ENCODE peak calls at places on chromosomes 1 and 21, in seven cellular contexts. A is T-cell; H is activated CD4-positive, alpha-beta T cell treated with anti-CD3 and anti-CD28 coated beads, Interleukin-2, amount 10 ng/mL, durations not matched to agents 7 days and 5 days; Z is left cardiac atrium; I is left ventricle myocardium inferior; F is tibial artery; G is KBM-7. N is an unnamed sample.

GRCh38 chr1:11600901-11601300 is 53.3 kb downstream of the FBXO2 start:
- DNase-seq in A (no peak), H (no peak), Z (no peak), I (no peak), F (no peak), G (no peak), N (no peak)

GRCh38 chr1:110235181-110235838 is 25.2 kb downstream of the KCNC4 start:
- DNase-seq in A (no peak), H (no peak), Z (peak), I (no peak), F (no peak), G (no peak), N (no peak)

GRCh38 chr1:246583448-246584185 is 17.4 kb downstream of the CNST start:
- DNase-seq in A (no peak), H (no peak), Z (no peak), I (no peak), F (no peak), G (no peak), N (no peak)

GRCh38 chr1:218850367-218850766 is 323.3 kb upstream of the LYPLAL1 start:
- DNase-seq in A (no peak), H (no peak), Z (no peak), I (no peak), F (no peak), G (no peak), N (no peak)

GRCh38 chr1:230861970-230862595 is 6.2 kb downstream of the C1orf198 start:
- DNase-seq in A (no peak), H (no peak), Z (peak), I (peak), F (no peak), G (no peak), N (no peak)

GRCh38 chr1:178137238-178137637 is 43.3 kb downstream of the RASAL2 start:
- DNase-seq in A (no peak), H (no peak), Z (no peak), I (no peak), F (no peak), G (peak), N (no peak)

GRCh38 chr1:55215194-55216021 is at the start of gene USP24:
- DNase-seq in A (peak), H (peak), Z (peak), I (peak), F (peak), G (peak), N (peak)

GRCh38 chr1:173205146-173206051 is 1.7 kb downstream of the TNFSF4 start:
- DNase-seq in A (peak), H (peak), Z (no peak), I (no peak), F (no peak), G (peak), N (no peak)

GRCh38 chr1:40592107-40592773 is 60.8 kb downstream of the ZNF684 start:
- DNase-seq in A (no peak), H (peak), Z (no peak), I (no peak), F (no peak), G (peak), N (peak)

GRCh38 chr1:216688127-216688657 is 35.0 kb downstream of the ESRRG start:
- DNase-seq in A (no peak), H (no peak), Z (no peak), I (no peak), F (no peak), G (no peak), N (no peak)

GRCh38 chr1:39230261-39231190 is 26.0 kb downstream of the MACF1 start:
- DNase-seq in A (peak), H (peak), Z (no peak), I (no peak), F (no peak), G (peak), N (no peak)

GRCh38 chr1:159012495-159012894 is 2.8 kb downstream of the IFI16 start:
- DNase-seq in A (peak), H (peak), Z (no peak), I (no peak), F (no peak), G (peak), N (peak)

GRCh38 chr1:21909286-21909759 is 27.8 kb downstream of the HSPG2 start:
- DNase-seq in A (no peak), H (no peak), Z (no peak), I (no peak), F (no peak), G (no peak), N (no peak)

GRCh38 chr1:165397945-165398344 is 41.4 kb upstream of the LMX1A start:
- DNase-seq in A (no peak), H (peak), Z (peak), I (no peak), F (no peak), G (peak), N (no peak)

GRCh38 chr21:45228171-45228641 is 59.5 kb downstream of the POFUT2 start:
- DNase-seq in A (peak), H (peak), Z (no peak), I (no peak), F (no peak), G (no peak), N (no peak)

GRCh38 chr1:183724350-183725042 is 71.4 kb upstream of the APOBEC4 start:
- DNase-seq in A (no peak), H (no peak), Z (no peak), I (peak), F (no peak), G (no peak), N (no peak)

GRCh38 chr1:172137703-172138102 is 282.8 kb upstream of the C1orf105 start:
- DNase-seq in A (no peak), H (no peak), Z (no peak), I (no peak), F (no peak), G (no peak), N (no peak)

GRCh38 chr1:35449334-35450008 is 107.7 kb downstream of the KIAA0319L start:
- DNase-seq in A (no peak), H (no peak), Z (no peak), I (no peak), F (no peak), G (no peak), N (no peak)

GRCh38 chr1:226702957-226703831 is 35.9 kb downstream of the ITPKB start:
- DNase-seq in A (peak), H (peak), Z (peak), I (peak), F (peak), G (peak), N (no peak)

GRCh38 chr1:111154021-111154999 is 14.3 kb downstream of the CEPT1 start:
- DNase-seq in A (no peak), H (no peak), Z (no peak), I (no peak), F (no peak), G (peak), N (no peak)

GRCh38 chr1:59013276-59013927 is 229.6 kb upstream of the JUN start:
- DNase-seq in A (no peak), H (no peak), Z (peak), I (peak), F (peak), G (no peak), N (no peak)

GRCh38 chr21:34635307-34635706 is 20.4 kb upstream of the RCAN1 start:
- DNase-seq in A (no peak), H (no peak), Z (no peak), I (no peak), F (no peak), G (no peak), N (peak)

GRCh38 chr1:44239337-44239960 is 26.2 kb downstream of the DMAP1 start:
- DNase-seq in A (no peak), H (no peak), Z (no peak), I (no peak), F (peak), G (peak), N (no peak)